ENCODE peak calls at places on chromosomes 11 and 22, in seven cellular contexts. K is neuronal stem cell, E is HCT116, J is adipocyte, T is Peyer's patch, A is BE2C, C is adrenal gland. D is an unnamed sample.
A peak's percentile ranks its signal among the peaks of the same experiment; 100 is the strongest.

GRCh38 chr22:23038902-23039301 is 31.4 kb upstream of the GNAZ start:
- DNase-seq in K (no peak), E (no peak), J (no peak), T (no peak), A (no peak), C (no peak), D (no peak)

GRCh38 chr11:34988294-34989255 is 72.2 kb downstream of the PDHX start:
- DNase-seq in K (no peak), E (no peak), J (peak; percentile 42), T (no peak), A (no peak), C (no peak), D (no peak)

GRCh38 chr11:87454246-87454645 is 416.5 kb downstream of the TMEM135 start:
- DNase-seq in K (no peak), E (no peak), J (no peak), T (no peak), A (peak; percentile 18), C (no peak), D (no peak)

GRCh38 chr11:3088806-3089205 is 31.6 kb upstream of the CARS1 start:
- DNase-seq in K (no peak), E (no peak), J (no peak), T (no peak), A (no peak), C (no peak), D (no peak)

GRCh38 chr11:3840289-3840869 is 380 bp downstream of the RHOG start:
- DNase-seq in K (peak; percentile 63), E (no peak), J (no peak), T (peak; percentile 63), A (no peak), C (peak; percentile 75), D (peak; percentile 68)

GRCh38 chr11:103395612-103396011 is 286.4 kb downstream of the DYNC2H1 start:
- DNase-seq in K (no peak), E (no peak), J (peak; percentile 22), T (no peak), A (no peak), C (no peak), D (no peak)

GRCh38 chr11:123527526-123527925 is 97.5 kb downstream of the GRAMD1B start:
- DNase-seq in K (no peak), E (no peak), J (no peak), T (no peak), A (no peak), C (no peak), D (no peak)

GRCh38 chr11:13214276-13214865 is 63.2 kb upstream of the BMAL1 start:
- DNase-seq in K (no peak), E (no peak), J (no peak), T (no peak), A (no peak), C (no peak), D (no peak)

GRCh38 chr11:56855217-56855616 is 106.7 kb upstream of the OR9G4 start:
- DNase-seq in K (no peak), E (no peak), J (no peak), T (no peak), A (no peak), C (no peak), D (no peak)

GRCh38 chr22:40714514-40714966 is 35.3 kb downstream of the MCHR1 start:
- DNase-seq in K (peak; percentile 91), E (no peak), J (peak; percentile 24), T (no peak), A (no peak), C (no peak), D (no peak)

GRCh38 chr22:45460288-45461109 is 42.2 kb upstream of the FBLN1 start:
- DNase-seq in K (no peak), E (no peak), J (peak; percentile 70), T (peak; percentile 53), A (no peak), C (no peak), D (peak; percentile 95)

GRCh38 chr22:23722168-23722567 is 28.7 kb downstream of the ZNF70 start:
- DNase-seq in K (no peak), E (no peak), J (no peak), T (no peak), A (no peak), C (no peak), D (no peak)

GRCh38 chr11:69209936-69210659 is 54.4 kb downstream of the SMIM38 start:
- DNase-seq in K (no peak), E (no peak), J (no peak), T (peak; percentile 30), A (no peak), C (peak; percentile 91), D (no peak)

GRCh38 chr11:130533113-130533803 is 84.8 kb downstream of the ADAMTS15 start:
- DNase-seq in K (no peak), E (no peak), J (no peak), T (no peak), A (peak; percentile 91), C (no peak), D (no peak)

GRCh38 chr11:102560555-102561011 is 30.0 kb upstream of the MMP7 start:
- DNase-seq in K (no peak), E (no peak), J (peak; percentile 87), T (no peak), A (no peak), C (no peak), D (no peak)

GRCh38 chr22:46083383-46084350 is 66.7 kb upstream of the PPARA start:
- DNase-seq in K (no peak), E (no peak), J (no peak), T (no peak), A (peak; percentile 43), C (peak; percentile 17), D (peak; percentile 56)

GRCh38 chr22:33539902-33540751 is 380.1 kb downstream of the LARGE1 start:
- DNase-seq in K (no peak), E (no peak), J (no peak), T (peak; percentile 71), A (no peak), C (peak; percentile 88), D (peak; percentile 71)

GRCh38 chr11:71433648-71434450 is 14.3 kb downstream of the DHCR7 start:
- DNase-seq in K (no peak), E (no peak), J (peak; percentile 30), T (peak; percentile 80), A (no peak), C (peak; percentile 77), D (peak; percentile 80)

GRCh38 chr11:122189259-122189658 is 73.2 kb upstream of the BLID start:
- DNase-seq in K (no peak), E (peak; percentile 90), J (peak; percentile 94), T (no peak), A (no peak), C (peak; percentile 35), D (no peak)

GRCh38 chr22:37167176-37167980 is 17.7 kb upstream of the IL2RB start:
- DNase-seq in K (no peak), E (no peak), J (no peak), T (peak; percentile 51), A (peak; percentile 6), C (no peak), D (peak; percentile 15)

GRCh38 chr11:86576946-86577624 is 95.3 kb downstream of the ME3 start:
- DNase-seq in K (no peak), E (no peak), J (no peak), T (no peak), A (no peak), C (no peak), D (no peak)

GRCh38 chr11:94142308-94143277 is 14.0 kb downstream of the PANX1 start:
- DNase-seq in K (no peak), E (no peak), J (no peak), T (no peak), A (no peak), C (no peak), D (no peak)

GRCh38 chr11:68976563-68976962 is 4.2 kb downstream of the MRGPRD start:
- DNase-seq in K (no peak), E (no peak), J (peak; percentile 71), T (peak; percentile 15), A (no peak), C (no peak), D (no peak)

GRCh38 chr22:26534166-26534855 is 22.0 kb upstream of the TFIP11 start:
- DNase-seq in K (no peak), E (no peak), J (no peak), T (no peak), A (no peak), C (no peak), D (no peak)
- H3K4me3 ChIP-seq in K (no peak overlapping the region), E (no peak overlapping the region), J (no peak overlapping the region), T (no peak overlapping the region), A (no peak overlapping the region), C (no peak overlapping the region), D (no peak overlapping the region)

GRCh38 chr11:65071907-65072630 is 11.8 kb downstream of the CDCA5 start:
- DNase-seq in K (no peak), E (no peak), J (no peak), T (no peak), A (no peak), C (no peak), D (peak; percentile 20)
- H3K27me3 ChIP-seq in K (no peaks in the 10 kb centered on the region), E (no peaks in the 10 kb centered on the region), J (peaks cover 1% of the 10 kb centered on the region), T (no peaks in the 10 kb centered on the region), A (no peaks in the 10 kb centered on the region), C (no peaks in the 10 kb centered on the region), D (no peaks in the 10 kb centered on the region)

GRCh38 chr11:18408558-18409242 is 3.4 kb upstream of the LDHC start:
- DNase-seq in K (no peak), E (no peak), J (no peak), T (no peak), A (no peak), C (no peak), D (no peak)

DNA sequence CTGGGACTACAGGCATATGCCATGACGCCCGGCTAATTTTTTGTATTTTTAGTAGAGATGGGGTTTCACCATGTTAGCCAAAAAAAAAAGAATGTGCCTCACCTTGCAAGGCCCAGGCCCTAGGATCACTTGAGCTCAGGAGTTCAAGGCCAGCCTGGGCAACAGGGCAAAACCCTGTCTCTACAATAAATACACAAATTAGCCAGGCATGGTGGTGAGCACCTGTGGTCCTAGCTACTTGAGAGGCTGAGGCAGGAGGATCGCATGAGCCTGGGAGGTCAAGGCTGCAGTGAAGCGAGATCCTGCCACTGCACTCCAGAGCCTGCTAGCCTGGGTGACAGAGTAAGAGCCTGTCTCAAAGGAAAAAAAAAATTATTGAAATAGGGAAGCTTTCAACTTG is 8.1 kb upstream of the LDHC start:
- DNase-seq in K (no peak), E (no peak), J (no peak), T (no peak), A (no peak), C (no peak), D (no peak)
- H3K4me1 ChIP-seq in K (no peaks in the 10 kb centered on the region), E (peaks cover 22% of the 10 kb centered on the region), J (peaks cover 31% of the 10 kb centered on the region), T (no peaks in the 10 kb centered on the region), A (no peaks in the 10 kb centered on the region), C (no peaks in the 10 kb centered on the region), D (no peaks in the 10 kb centered on the region)

GRCh38 chr11:371051-371450 is 1.8 kb downstream of the B4GALNT4 start:
- DNase-seq in K (no peak), E (no peak), J (no peak), T (no peak), A (no peak), C (no peak), D (peak; percentile 35)
- H3K4me3 ChIP-seq in K (no peak overlapping the region), E (no peak overlapping the region), J (no peak overlapping the region), T (no peak overlapping the region), A (no peak overlapping the region), C (no peak overlapping the region), D (no peak overlapping the region)

GRCh38 chr22:17921871-17922821 is 102.2 kb downstream of the MICAL3 start:
- DNase-seq in K (no peak), E (no peak), J (no peak), T (peak; percentile 42), A (no peak), C (no peak), D (no peak)
- H3K27me3 ChIP-seq in K (no peaks in the 10 kb centered on the region), E (no peaks in the 10 kb centered on the region), J (no peaks in the 10 kb centered on the region), T (no peaks in the 10 kb centered on the region), A (no peaks in the 10 kb centered on the region), C (no peaks in the 10 kb centered on the region), D (no peaks in the 10 kb centered on the region)